ENCODE peak calls at places on chromosomes 4 and X, in eight cellular contexts. O is suprapubic skin, U is stomach, B is transverse colon, F is K562, K is ovary, L is tibial nerve, Y is esophagus muscularis mucosa. M is an unnamed sample.

GRCh38 chr4:139645458-139645857 is 20.2 kb upstream of the MGST2 start:
- DNase-seq in O (no peak), U (peak; percentile 54), B (no peak), F (no peak), K (no peak), L (no peak), Y (no peak), M (no peak)

GRCh38 chrX:129772796-129773431 is 6.8 kb upstream of the SASH3 start:
- DNase-seq in O (peak; percentile 78), U (peak; percentile 49), B (peak; percentile 82), F (no peak), K (no peak), L (peak; percentile 13), Y (no peak), M (peak; percentile 77)

GRCh38 chr4:152667781-152668180 is 12.0 kb downstream of the TMEM154 start:
- DNase-seq in O (no peak), U (no peak), B (no peak), F (no peak), K (no peak), L (no peak), Y (no peak), M (no peak)

GRCh38 chr4:38529189-38530115 is 134.5 kb upstream of the KLF3 start:
- DNase-seq in O (no peak), U (peak; percentile 81), B (peak; percentile 67), F (peak; percentile 83), K (no peak), L (no peak), Y (no peak), M (no peak)

GRCh38 chr4:85741921-85742591 is 267.1 kb downstream of the ARHGAP24 start:
- DNase-seq in O (no peak), U (no peak), B (no peak), F (no peak), K (no peak), L (no peak), Y (no peak), M (no peak)

GRCh38 chrX:7586126-7586525 is 256.8 kb upstream of the VCX start:
- DNase-seq in O (no peak), U (no peak), B (no peak), F (no peak), K (no peak), L (no peak), Y (no peak), M (no peak)

GRCh38 chr4:77538144-77538543 is 67.5 kb upstream of the CXCL13 start:
- DNase-seq in O (no peak), U (no peak), B (no peak), F (no peak), K (no peak), L (no peak), Y (no peak), M (no peak)

GRCh38 chrX:111041018-111041462 is 55.0 kb upstream of the PAK3 start:
- DNase-seq in O (no peak), U (no peak), B (no peak), F (no peak), K (no peak), L (peak; percentile 8), Y (no peak), M (no peak)

GRCh38 chr4:13815231-13815630 is 187.7 kb upstream of the BOD1L1 start:
- DNase-seq in O (no peak), U (no peak), B (no peak), F (no peak), K (no peak), L (no peak), Y (peak; percentile 83), M (no peak)

GRCh38 chr4:38730493-38730829 is 52.3 kb downstream of the TLR10 start:
- DNase-seq in O (no peak), U (no peak), B (no peak), F (no peak), K (no peak), L (no peak), Y (no peak), M (no peak)

GRCh38 chr4:186839122-186840037 is 115.7 kb upstream of the FAT1 start:
- DNase-seq in O (no peak), U (no peak), B (no peak), F (peak; percentile 32), K (peak; percentile 33), L (peak; percentile 33), Y (no peak), M (no peak)

GRCh38 chrX:76802698-76803097 is 375.2 kb downstream of the MAGEE1 start:
- DNase-seq in O (no peak), U (no peak), B (no peak), F (no peak), K (no peak), L (no peak), Y (no peak), M (no peak)

GRCh38 chr4:69984030-69984443 is 11.7 kb upstream of the STATH start:
- DNase-seq in O (no peak), U (peak; percentile 32), B (no peak), F (no peak), K (no peak), L (no peak), Y (no peak), M (no peak)

GRCh38 chrX:20515841-20516461 is 249.2 kb upstream of the RPS6KA3 start:
- DNase-seq in O (no peak), U (no peak), B (no peak), F (no peak), K (no peak), L (no peak), Y (no peak), M (no peak)

GRCh38 chrX:102067966-102068723 is 57.3 kb upstream of the TCEAL2 start:
- DNase-seq in O (no peak), U (no peak), B (no peak), F (no peak), K (no peak), L (peak; percentile 36), Y (no peak), M (no peak)

GRCh38 chr4:134762053-134762452 is 560.5 kb upstream of the PABPC4L start:
- DNase-seq in O (no peak), U (no peak), B (no peak), F (no peak), K (no peak), L (no peak), Y (no peak), M (no peak)

GRCh38 chrX:5823861-5824260 is 404.8 kb downstream of the NLGN4X start:
- DNase-seq in O (no peak), U (no peak), B (no peak), F (no peak), K (no peak), L (no peak), Y (no peak), M (no peak)

GRCh38 chrX:133986008-133986683 is 752 bp upstream of the GPC3 start:
- DNase-seq in O (no peak), U (no peak), B (no peak), F (no peak), K (no peak), L (no peak), Y (no peak), M (no peak)

GRCh38 chrX:134538316-134538715 is 78.4 kb downstream of the HPRT1 start:
- DNase-seq in O (no peak), U (no peak), B (no peak), F (no peak), K (no peak), L (no peak), Y (no peak), M (no peak)

GRCh38 chrX:101708180-101708579 is 48.5 kb upstream of the ARMCX2 start:
- DNase-seq in O (no peak), U (no peak), B (no peak), F (no peak), K (no peak), L (no peak), Y (no peak), M (no peak)

GRCh38 chr4:162952232-162952631 is 214.5 kb downstream of the NAF1 start:
- DNase-seq in O (no peak), U (no peak), B (no peak), F (no peak), K (no peak), L (no peak), Y (no peak), M (no peak)
- TF ChIP-seq EP300 in O (no peak), U (no peak), B (no peak), F (no peak), K (no peak), L (no peak), Y (no peak), M (no peak)

GRCh38 chr4:144782345-144782744 is 136.4 kb downstream of the HHIP start:
- DNase-seq in O (no peak), U (no peak), B (no peak), F (no peak), K (no peak), L (no peak), Y (no peak), M (no peak)

GRCh38 chr4:144788469-144788868 is 142.5 kb downstream of the HHIP start:
- DNase-seq in O (no peak), U (no peak), B (no peak), F (no peak), K (no peak), L (no peak), Y (no peak), M (no peak)

GRCh38 chr4:144787365-144788263 is 141.7 kb downstream of the HHIP start:
- DNase-seq in O (no peak), U (no peak), B (no peak), F (peak; percentile 26), K (no peak), L (no peak), Y (no peak), M (no peak)
- H3K36me3 ChIP-seq in O (no peaks in the 10 kb centered on the region), U (no peaks in the 10 kb centered on the region), B (no peaks in the 10 kb centered on the region), F (no peaks in the 10 kb centered on the region), K (no peaks in the 10 kb centered on the region), L (no peaks in the 10 kb centered on the region), Y (no peaks in the 10 kb centered on the region), M (no peaks in the 10 kb centered on the region)

DNA sequence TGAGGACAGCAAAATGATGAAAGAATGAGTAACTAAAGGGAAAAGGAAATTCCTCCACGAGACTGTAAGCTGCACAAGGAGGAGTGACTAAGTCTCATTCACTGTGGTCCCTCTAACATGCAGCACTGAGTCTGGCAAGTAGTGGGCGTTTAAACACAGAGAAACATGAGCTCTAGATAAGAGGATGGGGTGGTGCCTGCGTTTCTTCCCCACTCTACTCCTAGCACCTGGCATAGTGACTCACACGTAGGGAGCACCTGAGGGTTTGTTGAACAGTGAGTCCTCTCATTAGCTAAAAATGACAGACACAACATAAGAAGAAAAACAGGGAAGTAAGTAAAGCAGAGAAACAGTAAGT is 105.8 kb upstream of the CBR4 start:
- DNase-seq in O (no peak), U (peak; percentile 64), B (peak; percentile 19), F (no peak), K (no peak), L (no peak), Y (no peak), M (no peak)
- TF ChIP-seq CTCF in O (no peak), U (no peak), B (no peak), F (no peak), K (no peak), L (no peak), Y (no peak), M (peak; percentile 20)

GRCh38 chr4:148814030-148814429 is 371.8 kb upstream of the NR3C2 start:
- DNase-seq in O (no peak), U (peak; percentile 49), B (no peak), F (no peak), K (no peak), L (no peak), Y (no peak), M (peak; percentile 62)

GRCh38 chr4:148813289-148813688 is 371.1 kb upstream of the NR3C2 start:
- DNase-seq in O (no peak), U (no peak), B (no peak), F (no peak), K (no peak), L (no peak), Y (no peak), M (no peak)

GRCh38 chr4:148810461-148810860 is 368.2 kb upstream of the NR3C2 start:
- DNase-seq in O (no peak), U (no peak), B (no peak), F (no peak), K (no peak), L (no peak), Y (no peak), M (no peak)

GRCh38 chr4:148808416-148808815 is 366.2 kb upstream of the NR3C2 start:
- DNase-seq in O (no peak), U (no peak), B (no peak), F (no peak), K (no peak), L (no peak), Y (no peak), M (no peak)
- TF ChIP-seq EP300 in O (no peak), U (no peak), B (no peak), F (no peak), K (no peak), L (no peak), Y (no peak), M (no peak)